ENCODE peak calls at places on chromosomes 2 and 18, in six cellular contexts. One of them, this sample, is unnamed.

GRCh38 chr2:219576505-219577388 is 4.6 kb downstream of the INHA start:
- DNase-seq in stimulated activated CD4-positive, alpha-beta T cell treated with anti-CD3 and anti-CD28 coated beads, Interleukin-12 subunit alpha, Interleukin-12 subunit beta, amount 100 ng/mL, for 24 hours: no peak
- DNase-seq in G401: no peak
- DNase-seq in GM10248: no peak
- DNase-seq in NCI-H1930: peak
- DNase-seq in NB4: no peak
- DNase-seq in this sample: no peak

GRCh38 chr18:44852818-44853217 is 172.1 kb downstream of the SETBP1 start:
- DNase-seq in stimulated activated CD4-positive, alpha-beta T cell treated with anti-CD3 and anti-CD28 coated beads, Interleukin-12 subunit alpha, Interleukin-12 subunit beta, amount 100 ng/mL, for 24 hours: no peak
- DNase-seq in G401: no peak
- DNase-seq in GM10248: no peak
- DNase-seq in NCI-H1930: no peak
- DNase-seq in NB4: no peak
- DNase-seq in this sample: no peak

GRCh38 chr2:104321800-104322164 is 532.1 kb upstream of the POU3F3 start:
- DNase-seq in stimulated activated CD4-positive, alpha-beta T cell treated with anti-CD3 and anti-CD28 coated beads, Interleukin-12 subunit alpha, Interleukin-12 subunit beta, amount 100 ng/mL, for 24 hours: no peak
- DNase-seq in G401: peak
- DNase-seq in GM10248: no peak
- DNase-seq in NCI-H1930: no peak
- DNase-seq in NB4: no peak
- DNase-seq in this sample: no peak

GRCh38 chr18:31954349-31954748 is 11.4 kb upstream of the TRAPPC8 start:
- DNase-seq in stimulated activated CD4-positive, alpha-beta T cell treated with anti-CD3 and anti-CD28 coated beads, Interleukin-12 subunit alpha, Interleukin-12 subunit beta, amount 100 ng/mL, for 24 hours: no peak
- DNase-seq in G401: no peak
- DNase-seq in GM10248: no peak
- DNase-seq in NCI-H1930: peak
- DNase-seq in NB4: no peak
- DNase-seq in this sample: no peak

GRCh38 chr2:240714747-240715725 is 23.4 kb downstream of the AQP12A start:
- DNase-seq in stimulated activated CD4-positive, alpha-beta T cell treated with anti-CD3 and anti-CD28 coated beads, Interleukin-12 subunit alpha, Interleukin-12 subunit beta, amount 100 ng/mL, for 24 hours: no peak
- DNase-seq in G401: peak
- DNase-seq in GM10248: no peak
- DNase-seq in NCI-H1930: no peak
- DNase-seq in NB4: no peak
- DNase-seq in this sample: no peak

GRCh38 chr2:112768432-112768831 is 4.0 kb upstream of the CKAP2L start:
- DNase-seq in stimulated activated CD4-positive, alpha-beta T cell treated with anti-CD3 and anti-CD28 coated beads, Interleukin-12 subunit alpha, Interleukin-12 subunit beta, amount 100 ng/mL, for 24 hours: no peak
- DNase-seq in G401: no peak
- DNase-seq in GM10248: no peak
- DNase-seq in NCI-H1930: no peak
- DNase-seq in NB4: no peak
- DNase-seq in this sample: no peak

GRCh38 chr2:100213595-100213994 is 71.2 kb upstream of the AFF3 start:
- DNase-seq in stimulated activated CD4-positive, alpha-beta T cell treated with anti-CD3 and anti-CD28 coated beads, Interleukin-12 subunit alpha, Interleukin-12 subunit beta, amount 100 ng/mL, for 24 hours: no peak
- DNase-seq in G401: peak
- DNase-seq in GM10248: no peak
- DNase-seq in NCI-H1930: no peak
- DNase-seq in NB4: no peak
- DNase-seq in this sample: no peak

GRCh38 chr2:161228511-161229240 is 68.4 kb downstream of the TANK start:
- DNase-seq in stimulated activated CD4-positive, alpha-beta T cell treated with anti-CD3 and anti-CD28 coated beads, Interleukin-12 subunit alpha, Interleukin-12 subunit beta, amount 100 ng/mL, for 24 hours: no peak
- DNase-seq in G401: no peak
- DNase-seq in GM10248: no peak
- DNase-seq in NCI-H1930: no peak
- DNase-seq in NB4: no peak
- DNase-seq in this sample: no peak

GRCh38 chr18:58661423-58661822 is 9.8 kb upstream of the MALT1 start:
- DNase-seq in stimulated activated CD4-positive, alpha-beta T cell treated with anti-CD3 and anti-CD28 coated beads, Interleukin-12 subunit alpha, Interleukin-12 subunit beta, amount 100 ng/mL, for 24 hours: no peak
- DNase-seq in G401: no peak
- DNase-seq in GM10248: no peak
- DNase-seq in NCI-H1930: no peak
- DNase-seq in NB4: no peak
- DNase-seq in this sample: no peak

GRCh38 chr18:27808678-27809077 is 368.3 kb downstream of the CDH2 start:
- DNase-seq in stimulated activated CD4-positive, alpha-beta T cell treated with anti-CD3 and anti-CD28 coated beads, Interleukin-12 subunit alpha, Interleukin-12 subunit beta, amount 100 ng/mL, for 24 hours: no peak
- DNase-seq in G401: no peak
- DNase-seq in GM10248: no peak
- DNase-seq in NCI-H1930: no peak
- DNase-seq in NB4: peak
- DNase-seq in this sample: no peak

GRCh38 chr18:23966909-23967308 is 47.6 kb upstream of the TTC39C start:
- DNase-seq in stimulated activated CD4-positive, alpha-beta T cell treated with anti-CD3 and anti-CD28 coated beads, Interleukin-12 subunit alpha, Interleukin-12 subunit beta, amount 100 ng/mL, for 24 hours: no peak
- DNase-seq in G401: no peak
- DNase-seq in GM10248: no peak
- DNase-seq in NCI-H1930: no peak
- DNase-seq in NB4: no peak
- DNase-seq in this sample: no peak

GRCh38 chr18:3037423-3037915 is 24.5 kb upstream of the LPIN2 start:
- DNase-seq in stimulated activated CD4-positive, alpha-beta T cell treated with anti-CD3 and anti-CD28 coated beads, Interleukin-12 subunit alpha, Interleukin-12 subunit beta, amount 100 ng/mL, for 24 hours: no peak
- DNase-seq in G401: no peak
- DNase-seq in GM10248: peak
- DNase-seq in NCI-H1930: no peak
- DNase-seq in NB4: peak
- DNase-seq in this sample: peak

GRCh38 chr18:66316708-66317107 is 287.2 kb downstream of the CDH19 start:
- DNase-seq in stimulated activated CD4-positive, alpha-beta T cell treated with anti-CD3 and anti-CD28 coated beads, Interleukin-12 subunit alpha, Interleukin-12 subunit beta, amount 100 ng/mL, for 24 hours: no peak
- DNase-seq in G401: no peak
- DNase-seq in GM10248: no peak
- DNase-seq in NCI-H1930: no peak
- DNase-seq in NB4: no peak
- DNase-seq in this sample: no peak

GRCh38 chr2:158650646-158651357 is 144.3 kb upstream of the DAPL1 start:
- DNase-seq in stimulated activated CD4-positive, alpha-beta T cell treated with anti-CD3 and anti-CD28 coated beads, Interleukin-12 subunit alpha, Interleukin-12 subunit beta, amount 100 ng/mL, for 24 hours: no peak
- DNase-seq in G401: no peak
- DNase-seq in GM10248: no peak
- DNase-seq in NCI-H1930: no peak
- DNase-seq in NB4: peak
- DNase-seq in this sample: no peak

GRCh38 chr18:23540867-23541266 is 37.6 kb downstream of the RMC1 start:
- DNase-seq in stimulated activated CD4-positive, alpha-beta T cell treated with anti-CD3 and anti-CD28 coated beads, Interleukin-12 subunit alpha, Interleukin-12 subunit beta, amount 100 ng/mL, for 24 hours: no peak
- DNase-seq in G401: no peak
- DNase-seq in GM10248: peak
- DNase-seq in NCI-H1930: no peak
- DNase-seq in NB4: no peak
- DNase-seq in this sample: peak

GRCh38 chr2:225398372-225398771 is 1.1 kb upstream of the NYAP2 start:
- DNase-seq in stimulated activated CD4-positive, alpha-beta T cell treated with anti-CD3 and anti-CD28 coated beads, Interleukin-12 subunit alpha, Interleukin-12 subunit beta, amount 100 ng/mL, for 24 hours: no peak
- DNase-seq in G401: no peak
- DNase-seq in GM10248: no peak
- DNase-seq in NCI-H1930: no peak
- DNase-seq in NB4: no peak
- DNase-seq in this sample: no peak

GRCh38 chr2:21233178-21233577 is 109.4 kb downstream of the TDRD15 start:
- DNase-seq in stimulated activated CD4-positive, alpha-beta T cell treated with anti-CD3 and anti-CD28 coated beads, Interleukin-12 subunit alpha, Interleukin-12 subunit beta, amount 100 ng/mL, for 24 hours: no peak
- DNase-seq in G401: no peak
- DNase-seq in GM10248: no peak
- DNase-seq in NCI-H1930: no peak
- DNase-seq in NB4: no peak
- DNase-seq in this sample: no peak

GRCh38 chr2:168138369-168138768 is 109.0 kb downstream of the STK39 start:
- DNase-seq in stimulated activated CD4-positive, alpha-beta T cell treated with anti-CD3 and anti-CD28 coated beads, Interleukin-12 subunit alpha, Interleukin-12 subunit beta, amount 100 ng/mL, for 24 hours: no peak
- DNase-seq in G401: no peak
- DNase-seq in GM10248: no peak
- DNase-seq in NCI-H1930: no peak
- DNase-seq in NB4: no peak
- DNase-seq in this sample: no peak

GRCh38 chr2:133952420-133952819 is 301.5 kb upstream of the MGAT5 start:
- DNase-seq in stimulated activated CD4-positive, alpha-beta T cell treated with anti-CD3 and anti-CD28 coated beads, Interleukin-12 subunit alpha, Interleukin-12 subunit beta, amount 100 ng/mL, for 24 hours: no peak
- DNase-seq in G401: no peak
- DNase-seq in GM10248: peak
- DNase-seq in NCI-H1930: no peak
- DNase-seq in NB4: no peak
- DNase-seq in this sample: no peak

GRCh38 chr2:109487237-109487869 is 126.4 kb downstream of the SEPTIN10 start:
- DNase-seq in stimulated activated CD4-positive, alpha-beta T cell treated with anti-CD3 and anti-CD28 coated beads, Interleukin-12 subunit alpha, Interleukin-12 subunit beta, amount 100 ng/mL, for 24 hours: no peak
- DNase-seq in G401: no peak
- DNase-seq in GM10248: no peak
- DNase-seq in NCI-H1930: no peak
- DNase-seq in NB4: no peak
- DNase-seq in this sample: no peak

GRCh38 chr18:79283341-79283879 is 112.3 kb upstream of the NFATC1 start:
- DNase-seq in stimulated activated CD4-positive, alpha-beta T cell treated with anti-CD3 and anti-CD28 coated beads, Interleukin-12 subunit alpha, Interleukin-12 subunit beta, amount 100 ng/mL, for 24 hours: no peak
- DNase-seq in G401: no peak
- DNase-seq in GM10248: no peak
- DNase-seq in NCI-H1930: no peak
- DNase-seq in NB4: no peak
- DNase-seq in this sample: no peak

GRCh38 chr2:75429036-75429435 is 131.7 kb downstream of the EVA1A start:
- DNase-seq in stimulated activated CD4-positive, alpha-beta T cell treated with anti-CD3 and anti-CD28 coated beads, Interleukin-12 subunit alpha, Interleukin-12 subunit beta, amount 100 ng/mL, for 24 hours: no peak
- DNase-seq in G401: peak
- DNase-seq in GM10248: no peak
- DNase-seq in NCI-H1930: no peak
- DNase-seq in NB4: no peak
- DNase-seq in this sample: no peak

GRCh38 chr2:176565641-176566323 is 296.5 kb downstream of the MTX2 start:
- DNase-seq in stimulated activated CD4-positive, alpha-beta T cell treated with anti-CD3 and anti-CD28 coated beads, Interleukin-12 subunit alpha, Interleukin-12 subunit beta, amount 100 ng/mL, for 24 hours: no peak
- DNase-seq in G401: no peak
- DNase-seq in GM10248: no peak
- DNase-seq in NCI-H1930: no peak
- DNase-seq in NB4: no peak
- DNase-seq in this sample: no peak

GRCh38 chr2:98556634-98557033 is 51.7 kb downstream of the COA5 start:
- DNase-seq in stimulated activated CD4-positive, alpha-beta T cell treated with anti-CD3 and anti-CD28 coated beads, Interleukin-12 subunit alpha, Interleukin-12 subunit beta, amount 100 ng/mL, for 24 hours: no peak
- DNase-seq in G401: no peak
- DNase-seq in GM10248: peak
- DNase-seq in NCI-H1930: no peak
- DNase-seq in NB4: peak
- DNase-seq in this sample: no peak

GRCh38 chr2:86807462-86808275 is 17.0 kb upstream of the CD8A start:
- DNase-seq in stimulated activated CD4-positive, alpha-beta T cell treated with anti-CD3 and anti-CD28 coated beads, Interleukin-12 subunit alpha, Interleukin-12 subunit beta, amount 100 ng/mL, for 24 hours: no peak
- DNase-seq in G401: peak
- DNase-seq in GM10248: no peak
- DNase-seq in NCI-H1930: peak
- DNase-seq in NB4: peak
- DNase-seq in this sample: no peak

GRCh38 chr2:170713280-170714155 is 1.6 kb upstream of the SP5 start:
- DNase-seq in stimulated activated CD4-positive, alpha-beta T cell treated with anti-CD3 and anti-CD28 coated beads, Interleukin-12 subunit alpha, Interleukin-12 subunit beta, amount 100 ng/mL, for 24 hours: no peak
- DNase-seq in G401: no peak
- DNase-seq in GM10248: no peak
- DNase-seq in NCI-H1930: no peak
- DNase-seq in NB4: peak
- DNase-seq in this sample: no peak

GRCh38 chr2:100283724-100284501 is 38.4 kb downstream of the LONRF2 start:
- DNase-seq in stimulated activated CD4-positive, alpha-beta T cell treated with anti-CD3 and anti-CD28 coated beads, Interleukin-12 subunit alpha, Interleukin-12 subunit beta, amount 100 ng/mL, for 24 hours: no peak
- DNase-seq in G401: no peak
- DNase-seq in GM10248: no peak
- DNase-seq in NCI-H1930: no peak
- DNase-seq in NB4: no peak
- DNase-seq in this sample: peak

GRCh38 chr18:9706081-9706935 is 1.8 kb upstream of the RAB31 start:
- DNase-seq in stimulated activated CD4-positive, alpha-beta T cell treated with anti-CD3 and anti-CD28 coated beads, Interleukin-12 subunit alpha, Interleukin-12 subunit beta, amount 100 ng/mL, for 24 hours: no peak
- DNase-seq in G401: no peak
- DNase-seq in GM10248: no peak
- DNase-seq in NCI-H1930: no peak
- DNase-seq in NB4: no peak
- DNase-seq in this sample: no peak

This sample was measured in GF-D8.